ENCODE peak calls at places on chromosomes 12 and 14, in seven cellular contexts. One of them, this sample, is unnamed.
A peak's percentile ranks its signal among the peaks of the same experiment; 100 is the strongest.

GRCh38 chr14:94598816-94599655 is 13.2 kb upstream of the SERPINA3 start:
- DNase-seq in CD8-positive, alpha-beta T cell: no peak
- DNase-seq in fibroblast of pulmonary artery: peak; percentile 99
- DNase-seq in upper lobe of left lung: peak; percentile 61
- DNase-seq in cardiac muscle cell: peak; percentile 98
- DNase-seq in astrocyte of the spinal cord: peak; percentile 99
- DNase-seq in fibroblast of mammary gland: peak; percentile 99
- DNase-seq in this sample: peak; percentile 96

GRCh38 chr14:103889313-103890051 is 38.8 kb upstream of the TDRD9 start:
- DNase-seq in CD8-positive, alpha-beta T cell: no peak
- DNase-seq in fibroblast of pulmonary artery: peak; percentile 8
- DNase-seq in upper lobe of left lung: peak; percentile 87
- DNase-seq in cardiac muscle cell: peak; percentile 44
- DNase-seq in astrocyte of the spinal cord: no peak
- DNase-seq in fibroblast of mammary gland: peak; percentile 47
- DNase-seq in this sample: peak; percentile 92

GRCh38 chr14:104567141-104567956 is 12.2 kb upstream of the C14orf180 start:
- DNase-seq in CD8-positive, alpha-beta T cell: no peak
- DNase-seq in fibroblast of pulmonary artery: no peak
- DNase-seq in upper lobe of left lung: peak; percentile 71
- DNase-seq in cardiac muscle cell: no peak
- DNase-seq in astrocyte of the spinal cord: no peak
- DNase-seq in fibroblast of mammary gland: no peak
- DNase-seq in this sample: no peak

GRCh38 chr12:113296557-113297213 is 38.2 kb downstream of the SLC8B1 start:
- DNase-seq in CD8-positive, alpha-beta T cell: no peak
- DNase-seq in fibroblast of pulmonary artery: no peak
- DNase-seq in upper lobe of left lung: no peak
- DNase-seq in cardiac muscle cell: no peak
- DNase-seq in astrocyte of the spinal cord: no peak
- DNase-seq in fibroblast of mammary gland: no peak
- DNase-seq in this sample: no peak

GRCh38 chr12:53340398-53340797 is 4.2 kb upstream of the SP7 start:
- DNase-seq in CD8-positive, alpha-beta T cell: no peak
- DNase-seq in fibroblast of pulmonary artery: no peak
- DNase-seq in upper lobe of left lung: no peak
- DNase-seq in cardiac muscle cell: no peak
- DNase-seq in astrocyte of the spinal cord: no peak
- DNase-seq in fibroblast of mammary gland: no peak
- DNase-seq in this sample: no peak

GRCh38 chr14:54890794-54891193 is 11.8 kb downstream of the GCH1 start:
- DNase-seq in CD8-positive, alpha-beta T cell: no peak
- DNase-seq in fibroblast of pulmonary artery: no peak
- DNase-seq in upper lobe of left lung: no peak
- DNase-seq in cardiac muscle cell: no peak
- DNase-seq in astrocyte of the spinal cord: no peak
- DNase-seq in fibroblast of mammary gland: no peak
- DNase-seq in this sample: no peak

GRCh38 chr12:5402009-5402408 is 29.9 kb upstream of the NTF3 start:
- DNase-seq in CD8-positive, alpha-beta T cell: no peak
- DNase-seq in fibroblast of pulmonary artery: no peak
- DNase-seq in upper lobe of left lung: peak; percentile 11
- DNase-seq in cardiac muscle cell: no peak
- DNase-seq in astrocyte of the spinal cord: no peak
- DNase-seq in fibroblast of mammary gland: no peak
- DNase-seq in this sample: no peak

GRCh38 chr14:79369359-79370332 is 841.7 kb downstream of the DIO2 start:
- DNase-seq in CD8-positive, alpha-beta T cell: no peak
- DNase-seq in fibroblast of pulmonary artery: peak; percentile 98
- DNase-seq in upper lobe of left lung: no peak
- DNase-seq in cardiac muscle cell: peak; percentile 95
- DNase-seq in astrocyte of the spinal cord: peak; percentile 97
- DNase-seq in fibroblast of mammary gland: peak; percentile 99
- DNase-seq in this sample: peak; percentile 92

GRCh38 chr14:66388516-66388915 is 97.7 kb upstream of the CCDC196 start:
- DNase-seq in CD8-positive, alpha-beta T cell: no peak
- DNase-seq in fibroblast of pulmonary artery: no peak
- DNase-seq in upper lobe of left lung: no peak
- DNase-seq in cardiac muscle cell: no peak
- DNase-seq in astrocyte of the spinal cord: no peak
- DNase-seq in fibroblast of mammary gland: no peak
- DNase-seq in this sample: no peak

GRCh38 chr12:85155791-85156190 is 119.6 kb downstream of the LRRIQ1 start:
- DNase-seq in CD8-positive, alpha-beta T cell: no peak
- DNase-seq in fibroblast of pulmonary artery: peak; percentile 42
- DNase-seq in upper lobe of left lung: no peak
- DNase-seq in cardiac muscle cell: peak; percentile 17
- DNase-seq in astrocyte of the spinal cord: peak; percentile 20
- DNase-seq in fibroblast of mammary gland: peak; percentile 18
- DNase-seq in this sample: peak; percentile 40

GRCh38 chr12:19045421-19045820 is 84.1 kb upstream of the PLEKHA5 start:
- DNase-seq in CD8-positive, alpha-beta T cell: no peak
- DNase-seq in fibroblast of pulmonary artery: peak; percentile 40
- DNase-seq in upper lobe of left lung: no peak
- DNase-seq in cardiac muscle cell: peak; percentile 70
- DNase-seq in astrocyte of the spinal cord: no peak
- DNase-seq in fibroblast of mammary gland: no peak
- DNase-seq in this sample: no peak

GRCh38 chr12:49895773-49896172 is 7.9 kb downstream of the FAIM2 start:
- DNase-seq in CD8-positive, alpha-beta T cell: no peak
- DNase-seq in fibroblast of pulmonary artery: no peak
- DNase-seq in upper lobe of left lung: no peak
- DNase-seq in cardiac muscle cell: no peak
- DNase-seq in astrocyte of the spinal cord: no peak
- DNase-seq in fibroblast of mammary gland: no peak
- DNase-seq in this sample: no peak

GRCh38 chr14:105532735-105533141 is 6.4 kb downstream of the TMEM121 start:
- DNase-seq in CD8-positive, alpha-beta T cell: no peak
- DNase-seq in fibroblast of pulmonary artery: peak; percentile 38
- DNase-seq in upper lobe of left lung: no peak
- DNase-seq in cardiac muscle cell: peak; percentile 41
- DNase-seq in astrocyte of the spinal cord: no peak
- DNase-seq in fibroblast of mammary gland: peak; percentile 22
- DNase-seq in this sample: no peak

GRCh38 chr12:46664771-46665287 is 161.0 kb downstream of the SLC38A4 start:
- DNase-seq in CD8-positive, alpha-beta T cell: no peak
- DNase-seq in fibroblast of pulmonary artery: peak; percentile 86
- DNase-seq in upper lobe of left lung: no peak
- DNase-seq in cardiac muscle cell: peak; percentile 83
- DNase-seq in astrocyte of the spinal cord: peak; percentile 93
- DNase-seq in fibroblast of mammary gland: peak; percentile 96
- DNase-seq in this sample: peak; percentile 96

GRCh38 chr12:7376196-7376595 is 67.8 kb downstream of the CD163L1 start:
- DNase-seq in CD8-positive, alpha-beta T cell: no peak
- DNase-seq in fibroblast of pulmonary artery: peak; percentile 16
- DNase-seq in upper lobe of left lung: no peak
- DNase-seq in cardiac muscle cell: peak; percentile 10
- DNase-seq in astrocyte of the spinal cord: no peak
- DNase-seq in fibroblast of mammary gland: peak; percentile 81
- DNase-seq in this sample: peak; percentile 7

GRCh38 chr12:132163041-132163910 is 19.0 kb downstream of the NOC4L start:
- DNase-seq in CD8-positive, alpha-beta T cell: no peak
- DNase-seq in fibroblast of pulmonary artery: no peak
- DNase-seq in upper lobe of left lung: peak; percentile 68
- DNase-seq in cardiac muscle cell: no peak
- DNase-seq in astrocyte of the spinal cord: no peak
- DNase-seq in fibroblast of mammary gland: no peak
- DNase-seq in this sample: no peak

GRCh38 chr12:99983721-99984258 is 946 bp downstream of the ANKS1B start:
- DNase-seq in CD8-positive, alpha-beta T cell: no peak
- DNase-seq in fibroblast of pulmonary artery: no peak
- DNase-seq in upper lobe of left lung: no peak
- DNase-seq in cardiac muscle cell: no peak
- DNase-seq in astrocyte of the spinal cord: no peak
- DNase-seq in fibroblast of mammary gland: no peak
- DNase-seq in this sample: peak; percentile 0

GRCh38 chr12:22046090-22046967 is at the start of gene CMAS:
- DNase-seq in CD8-positive, alpha-beta T cell: peak; percentile 68
- DNase-seq in fibroblast of pulmonary artery: peak; percentile 69
- DNase-seq in upper lobe of left lung: peak; percentile 95
- DNase-seq in cardiac muscle cell: peak; percentile 79
- DNase-seq in astrocyte of the spinal cord: peak; percentile 57
- DNase-seq in fibroblast of mammary gland: peak; percentile 63
- DNase-seq in this sample: peak; percentile 79

GRCh38 chr12:2429032-2429431 is 365.7 kb upstream of the FKBP4 start:
- DNase-seq in CD8-positive, alpha-beta T cell: no peak
- DNase-seq in fibroblast of pulmonary artery: no peak
- DNase-seq in upper lobe of left lung: no peak
- DNase-seq in cardiac muscle cell: no peak
- DNase-seq in astrocyte of the spinal cord: no peak
- DNase-seq in fibroblast of mammary gland: peak; percentile 53
- DNase-seq in this sample: no peak

GRCh38 chr14:68688872-68689371 is 103.9 kb downstream of the ZFP36L1 start:
- DNase-seq in CD8-positive, alpha-beta T cell: no peak
- DNase-seq in fibroblast of pulmonary artery: peak; percentile 72
- DNase-seq in upper lobe of left lung: no peak
- DNase-seq in cardiac muscle cell: peak; percentile 77
- DNase-seq in astrocyte of the spinal cord: peak; percentile 70
- DNase-seq in fibroblast of mammary gland: peak; percentile 70
- DNase-seq in this sample: no peak

GRCh38 chr14:40093800-40094199 is 661.6 kb upstream of the FBXO33 start:
- DNase-seq in CD8-positive, alpha-beta T cell: no peak
- DNase-seq in fibroblast of pulmonary artery: no peak
- DNase-seq in upper lobe of left lung: no peak
- DNase-seq in cardiac muscle cell: no peak
- DNase-seq in astrocyte of the spinal cord: no peak
- DNase-seq in fibroblast of mammary gland: no peak
- DNase-seq in this sample: no peak

DNA sequence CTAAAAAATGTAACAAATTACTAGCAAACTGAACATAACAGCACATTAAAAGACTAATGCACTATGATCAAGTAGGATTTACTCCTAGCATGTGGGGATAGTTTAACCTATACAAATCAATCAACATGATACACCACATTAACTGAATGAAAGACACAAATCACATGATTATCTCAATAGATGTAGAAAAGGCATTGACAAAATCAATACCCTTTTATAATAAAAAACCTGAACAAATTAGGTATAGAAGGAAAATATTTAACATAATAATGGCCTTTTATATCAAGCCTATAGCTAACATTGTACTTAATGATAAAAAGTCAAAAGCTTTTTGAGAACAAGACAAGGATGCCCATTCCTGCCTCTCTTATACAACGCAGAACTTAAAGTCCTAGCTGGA is 540.0 kb downstream of the RERGL start:
- DNase-seq in CD8-positive, alpha-beta T cell: no peak
- DNase-seq in fibroblast of pulmonary artery: no peak
- DNase-seq in upper lobe of left lung: no peak
- DNase-seq in cardiac muscle cell: no peak
- DNase-seq in astrocyte of the spinal cord: no peak
- DNase-seq in fibroblast of mammary gland: no peak
- DNase-seq in this sample: no peak
- H3K4me3 ChIP-seq in CD8-positive, alpha-beta T cell: no peak overlapping the region
- H3K4me3 ChIP-seq in fibroblast of pulmonary artery: no peak overlapping the region
- H3K4me3 ChIP-seq in upper lobe of left lung: no peak overlapping the region
- H3K4me3 ChIP-seq in cardiac muscle cell: no peak overlapping the region
- H3K4me3 ChIP-seq in astrocyte of the spinal cord: no peak overlapping the region
- H3K4me3 ChIP-seq in fibroblast of mammary gland: no peak overlapping the region
- H3K4me3 ChIP-seq in this sample: no peak overlapping the region

GRCh38 chr12:126139355-126139754 is 1074.1 kb downstream of the AACS start:
- DNase-seq in CD8-positive, alpha-beta T cell: no peak
- DNase-seq in fibroblast of pulmonary artery: no peak
- DNase-seq in upper lobe of left lung: no peak
- DNase-seq in cardiac muscle cell: no peak
- DNase-seq in astrocyte of the spinal cord: no peak
- DNase-seq in fibroblast of mammary gland: no peak
- DNase-seq in this sample: no peak
- TF ChIP-seq CTCF in CD8-positive, alpha-beta T cell: no peak
- TF ChIP-seq CTCF in fibroblast of pulmonary artery: no peak
- TF ChIP-seq CTCF in upper lobe of left lung: no peak
- TF ChIP-seq CTCF in cardiac muscle cell: no peak
- TF ChIP-seq CTCF in astrocyte of the spinal cord: peak; percentile 5
- TF ChIP-seq CTCF in fibroblast of mammary gland: peak; percentile 6
- TF ChIP-seq CTCF in this sample: peak; percentile 3

DNA sequence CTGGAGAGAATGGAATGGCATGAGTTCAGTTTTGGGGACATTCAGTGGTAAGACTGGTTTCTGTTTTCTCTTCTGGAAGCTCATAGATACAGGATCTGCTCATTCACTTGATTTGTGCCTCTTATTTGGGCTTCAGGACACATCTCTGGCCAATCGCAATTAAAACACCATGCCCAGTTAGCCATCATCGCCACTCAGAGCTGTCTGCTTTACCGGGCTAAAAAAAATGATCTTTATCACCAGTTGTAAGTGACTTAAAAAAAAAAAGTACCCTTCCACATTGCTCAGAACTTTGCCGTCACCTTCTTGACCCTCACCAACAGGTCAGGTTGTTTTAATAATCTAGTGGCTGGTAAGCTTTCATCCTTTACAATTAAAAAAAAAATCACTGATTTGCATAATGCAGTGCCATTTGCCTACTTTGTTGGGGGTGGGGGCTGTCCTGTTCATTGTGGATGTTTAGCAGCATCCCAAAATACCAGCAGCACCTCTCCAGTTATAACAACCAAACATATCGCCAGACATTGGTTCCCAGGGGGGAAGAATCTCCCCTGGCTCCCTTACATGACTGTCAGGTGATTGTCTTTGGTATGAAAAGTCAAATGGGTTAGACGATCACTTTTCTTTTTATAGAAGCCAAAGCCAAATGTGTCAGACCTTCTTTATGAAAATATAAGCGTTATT is 150.1 kb downstream of the PRKCH start:
- DNase-seq in CD8-positive, alpha-beta T cell: no peak
- DNase-seq in fibroblast of pulmonary artery: peak; percentile 57
- DNase-seq in upper lobe of left lung: no peak
- DNase-seq in cardiac muscle cell: peak; percentile 53
- DNase-seq in astrocyte of the spinal cord: no peak
- DNase-seq in fibroblast of mammary gland: peak; percentile 39
- DNase-seq in this sample: no peak
- H3K4me3 ChIP-seq in CD8-positive, alpha-beta T cell: peak overlapping the region; percentile 10
- H3K4me3 ChIP-seq in fibroblast of pulmonary artery: peak overlapping the region; percentile 53
- H3K4me3 ChIP-seq in upper lobe of left lung: peak overlapping the region; percentile 6
- H3K4me3 ChIP-seq in cardiac muscle cell: peak overlapping the region; percentile 5
- H3K4me3 ChIP-seq in astrocyte of the spinal cord: peak overlapping the region; percentile 40
- H3K4me3 ChIP-seq in fibroblast of mammary gland: peak overlapping the region; percentile 49
- H3K4me3 ChIP-seq in this sample: peak overlapping the region; percentile 26

DNA sequence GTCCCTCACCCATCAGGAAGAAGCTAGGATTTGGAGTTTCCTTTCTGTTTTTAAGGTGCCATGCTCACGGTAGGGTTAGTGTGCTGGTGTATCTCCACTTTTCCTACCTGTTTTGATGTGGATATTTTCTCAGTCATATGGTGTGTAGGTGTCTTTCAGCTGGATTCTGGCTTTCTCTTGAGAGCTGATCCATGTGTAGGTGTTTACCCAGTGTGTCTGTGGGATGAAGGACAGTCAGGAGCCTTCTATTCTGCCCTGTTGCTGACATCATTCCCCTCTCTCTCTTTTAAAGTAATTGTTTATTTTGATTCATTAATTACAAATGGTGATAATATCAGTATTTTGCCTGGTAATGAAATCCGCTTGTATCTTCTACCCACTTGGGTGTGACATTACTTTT is 22.8 kb downstream of the TMX1 start:
- DNase-seq in CD8-positive, alpha-beta T cell: no peak
- DNase-seq in fibroblast of pulmonary artery: no peak
- DNase-seq in upper lobe of left lung: no peak
- DNase-seq in cardiac muscle cell: no peak
- DNase-seq in astrocyte of the spinal cord: no peak
- DNase-seq in fibroblast of mammary gland: no peak
- DNase-seq in this sample: no peak
- TF ChIP-seq CTCF in CD8-positive, alpha-beta T cell: no peak
- TF ChIP-seq CTCF in fibroblast of pulmonary artery: no peak
- TF ChIP-seq CTCF in upper lobe of left lung: no peak
- TF ChIP-seq CTCF in cardiac muscle cell: no peak
- TF ChIP-seq CTCF in astrocyte of the spinal cord: no peak
- TF ChIP-seq CTCF in fibroblast of mammary gland: no peak
- TF ChIP-seq CTCF in this sample: no peak

GRCh38 chr12:123713398-123714301 is 1.5 kb downstream of the ATP6V0A2 start:
- DNase-seq in CD8-positive, alpha-beta T cell: no peak
- DNase-seq in fibroblast of pulmonary artery: peak; percentile 16
- DNase-seq in upper lobe of left lung: no peak
- DNase-seq in cardiac muscle cell: peak; percentile 12
- DNase-seq in astrocyte of the spinal cord: no peak
- DNase-seq in fibroblast of mammary gland: peak; percentile 17
- DNase-seq in this sample: peak; percentile 35
- H3K4me3 ChIP-seq in CD8-positive, alpha-beta T cell: peak overlapping the region; percentile 98
- H3K4me3 ChIP-seq in fibroblast of pulmonary artery: peak overlapping the region; percentile 87
- H3K4me3 ChIP-seq in upper lobe of left lung: peak overlapping the region; percentile 95
- H3K4me3 ChIP-seq in cardiac muscle cell: peak overlapping the region; percentile 98
- H3K4me3 ChIP-seq in astrocyte of the spinal cord: peak overlapping the region; percentile 82
- H3K4me3 ChIP-seq in fibroblast of mammary gland: peak overlapping the region; percentile 75
- H3K4me3 ChIP-seq in this sample: peak overlapping the region; percentile 78

This sample was measured in epithelial cell of esophagus.